ENCODE peak calls at places on chromosome 10, in six cellular contexts. One of them, this sample, is unnamed.

GRCh38 chr10:51137741-51138529 is 63.6 kb downstream of the PRKG1 start:
- DNase-seq in HepG2: no peak
- DNase-seq in endothelial cell of umbilical vein: no peak
- DNase-seq in A549: no peak
- DNase-seq in GM12878: no peak
- DNase-seq in K562: no peak
- DNase-seq in this sample: no peak

GRCh38 chr10:55793024-55793423 is 568.0 kb downstream of the ZWINT start:
- DNase-seq in endothelial cell of umbilical vein: no peak
- DNase-seq in HepG2: no peak
- DNase-seq in K562: no peak
- DNase-seq in GM12878: no peak
- DNase-seq in A549: peak
- DNase-seq in this sample: no peak

GRCh38 chr10:92695679-92696605 is 6.2 kb downstream of the HHEX start:
- DNase-seq in K562: peak
- DNase-seq in GM12878: no peak
- DNase-seq in A549: no peak
- DNase-seq in endothelial cell of umbilical vein: peak
- DNase-seq in HepG2: no peak
- DNase-seq in this sample: no peak

GRCh38 chr10:27188259-27188658 is 33.1 kb downstream of the MASTL start:
- DNase-seq in K562: no peak
- DNase-seq in endothelial cell of umbilical vein: no peak
- DNase-seq in A549: no peak
- DNase-seq in GM12878: no peak
- DNase-seq in HepG2: no peak
- DNase-seq in this sample: no peak

GRCh38 chr10:110410329-110411046 is 87.2 kb upstream of the DUSP5 start:
- DNase-seq in A549: peak
- DNase-seq in endothelial cell of umbilical vein: peak
- DNase-seq in HepG2: peak
- DNase-seq in K562: peak
- DNase-seq in GM12878: no peak
- DNase-seq in this sample: no peak

GRCh38 chr10:74957199-74958084 is 131.0 kb downstream of the KAT6B start:
- DNase-seq in K562: no peak
- DNase-seq in HepG2: no peak
- DNase-seq in GM12878: no peak
- DNase-seq in A549: no peak
- DNase-seq in endothelial cell of umbilical vein: no peak
- DNase-seq in this sample: no peak

GRCh38 chr10:88409236-88409635 is 173.9 kb downstream of the RNLS start:
- DNase-seq in HepG2: no peak
- DNase-seq in A549: no peak
- DNase-seq in endothelial cell of umbilical vein: no peak
- DNase-seq in GM12878: no peak
- DNase-seq in K562: no peak
- DNase-seq in this sample: no peak

GRCh38 chr10:79305515-79305914 is 41.8 kb upstream of the PPIF start:
- DNase-seq in HepG2: no peak
- DNase-seq in A549: no peak
- DNase-seq in GM12878: no peak
- DNase-seq in endothelial cell of umbilical vein: no peak
- DNase-seq in K562: no peak
- DNase-seq in this sample: no peak

GRCh38 chr10:115073796-115074195 is 19.4 kb upstream of the ATRNL1 start:
- DNase-seq in K562: no peak
- DNase-seq in endothelial cell of umbilical vein: no peak
- DNase-seq in HepG2: no peak
- DNase-seq in GM12878: no peak
- DNase-seq in A549: no peak
- DNase-seq in this sample: no peak

GRCh38 chr10:8049151-8049873 is 5.2 kb upstream of the GATA3 start:
- DNase-seq in GM12878: no peak
- DNase-seq in K562: no peak
- DNase-seq in A549: peak
- DNase-seq in endothelial cell of umbilical vein: no peak
- DNase-seq in HepG2: no peak
- DNase-seq in this sample: no peak

GRCh38 chr10:77941790-77942189 is 15.2 kb upstream of the DLG5 start:
- DNase-seq in GM12878: no peak
- DNase-seq in A549: no peak
- DNase-seq in endothelial cell of umbilical vein: no peak
- DNase-seq in K562: no peak
- DNase-seq in HepG2: no peak
- DNase-seq in this sample: no peak

GRCh38 chr10:120184547-120185337 is 272.3 kb upstream of the PLPP4 start:
- DNase-seq in K562: no peak
- DNase-seq in endothelial cell of umbilical vein: no peak
- DNase-seq in HepG2: no peak
- DNase-seq in GM12878: no peak
- DNase-seq in A549: no peak
- DNase-seq in this sample: no peak

GRCh38 chr10:57692255-57692980 is 575.3 kb downstream of the IPMK start:
- DNase-seq in GM12878: no peak
- DNase-seq in A549: peak
- DNase-seq in endothelial cell of umbilical vein: no peak
- DNase-seq in K562: no peak
- DNase-seq in HepG2: no peak
- DNase-seq in this sample: no peak

GRCh38 chr10:11005626-11006427 is 11.8 kb upstream of the CELF2 start:
- DNase-seq in GM12878: no peak
- DNase-seq in HepG2: no peak
- DNase-seq in A549: no peak
- DNase-seq in K562: no peak
- DNase-seq in endothelial cell of umbilical vein: no peak
- DNase-seq in this sample: no peak

GRCh38 chr10:74036474-74036873 is 38.6 kb downstream of the VCL start:
- DNase-seq in GM12878: no peak
- DNase-seq in endothelial cell of umbilical vein: no peak
- DNase-seq in K562: no peak
- DNase-seq in A549: no peak
- DNase-seq in HepG2: no peak
- DNase-seq in this sample: no peak

GRCh38 chr10:101227765-101228681 is 1.2 kb downstream of the LBX1 start:
- DNase-seq in K562: no peak
- DNase-seq in GM12878: no peak
- DNase-seq in A549: peak
- DNase-seq in endothelial cell of umbilical vein: no peak
- DNase-seq in HepG2: no peak
- DNase-seq in this sample: no peak

GRCh38 chr10:76428541-76429330 is 997.3 kb downstream of the LRMDA start:
- DNase-seq in HepG2: no peak
- DNase-seq in GM12878: no peak
- DNase-seq in A549: peak
- DNase-seq in endothelial cell of umbilical vein: peak
- DNase-seq in K562: no peak
- DNase-seq in this sample: no peak

GRCh38 chr10:36538945-36539586 is 586.3 kb upstream of the ANKRD30A start:
- DNase-seq in endothelial cell of umbilical vein: peak
- DNase-seq in GM12878: no peak
- DNase-seq in HepG2: no peak
- DNase-seq in K562: no peak
- DNase-seq in A549: peak
- DNase-seq in this sample: peak

GRCh38 chr10:36303896-36304295 is 661.8 kb upstream of the FZD8 start:
- DNase-seq in A549: no peak
- DNase-seq in endothelial cell of umbilical vein: no peak
- DNase-seq in K562: no peak
- DNase-seq in GM12878: no peak
- DNase-seq in HepG2: no peak
- DNase-seq in this sample: no peak

GRCh38 chr10:31623466-31623865 is 304.4 kb downstream of the ZEB1 start:
- DNase-seq in endothelial cell of umbilical vein: no peak
- DNase-seq in GM12878: no peak
- DNase-seq in K562: no peak
- DNase-seq in HepG2: no peak
- DNase-seq in A549: no peak
- DNase-seq in this sample: no peak

DNA sequence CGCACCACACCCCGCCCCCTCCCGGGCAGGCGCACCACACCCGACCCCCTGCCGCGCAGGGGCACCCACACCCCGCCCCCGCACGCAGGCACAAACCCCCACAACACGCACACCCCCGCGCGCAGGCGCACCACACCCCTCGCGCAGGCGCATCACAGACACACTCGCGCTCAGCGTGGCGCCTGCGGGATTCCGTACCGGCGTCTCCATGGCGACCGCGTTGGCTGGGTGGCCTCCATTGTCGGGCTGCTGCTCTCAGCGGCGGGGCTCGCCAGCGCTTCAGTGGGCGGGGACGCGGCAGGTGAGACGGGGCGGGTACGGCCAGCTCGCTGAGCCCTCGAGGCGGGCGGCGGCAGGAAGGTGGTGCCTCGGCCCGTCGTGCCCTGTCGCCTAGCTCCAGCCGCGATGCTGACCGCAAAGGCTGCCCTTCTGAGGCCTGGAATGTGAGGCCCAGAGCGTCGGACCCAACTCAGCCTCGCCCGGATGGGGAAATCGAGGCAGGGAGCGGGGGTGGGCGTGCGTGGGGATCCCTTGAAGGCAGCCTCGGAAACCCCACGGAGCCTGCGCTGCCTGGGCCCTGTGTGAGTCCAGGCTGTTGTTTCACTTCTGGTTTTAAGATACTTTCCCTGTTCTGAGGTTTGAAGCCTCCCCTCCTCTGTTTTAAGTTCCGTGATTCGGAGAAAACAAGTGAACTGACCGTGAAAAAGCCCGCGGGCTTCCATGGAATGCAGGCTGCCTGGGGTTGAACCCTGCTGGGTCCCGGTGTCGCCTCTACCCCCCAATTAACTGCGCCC is at the start of gene LRRC27:
- DNase-seq in HepG2: peak
- DNase-seq in A549: peak
- DNase-seq in GM12878: peak
- DNase-seq in endothelial cell of umbilical vein: peak
- DNase-seq in K562: no peak
- DNase-seq in this sample: peak
- TF ChIP-seq POLR2A in HepG2: peak
- TF ChIP-seq POLR2A in A549: peak
- TF ChIP-seq POLR2A in GM12878: peak
- TF ChIP-seq POLR2A in endothelial cell of umbilical vein: no peak
- TF ChIP-seq POLR2A in K562: no peak
- TF ChIP-seq POLR2A in this sample: peak

DNA sequence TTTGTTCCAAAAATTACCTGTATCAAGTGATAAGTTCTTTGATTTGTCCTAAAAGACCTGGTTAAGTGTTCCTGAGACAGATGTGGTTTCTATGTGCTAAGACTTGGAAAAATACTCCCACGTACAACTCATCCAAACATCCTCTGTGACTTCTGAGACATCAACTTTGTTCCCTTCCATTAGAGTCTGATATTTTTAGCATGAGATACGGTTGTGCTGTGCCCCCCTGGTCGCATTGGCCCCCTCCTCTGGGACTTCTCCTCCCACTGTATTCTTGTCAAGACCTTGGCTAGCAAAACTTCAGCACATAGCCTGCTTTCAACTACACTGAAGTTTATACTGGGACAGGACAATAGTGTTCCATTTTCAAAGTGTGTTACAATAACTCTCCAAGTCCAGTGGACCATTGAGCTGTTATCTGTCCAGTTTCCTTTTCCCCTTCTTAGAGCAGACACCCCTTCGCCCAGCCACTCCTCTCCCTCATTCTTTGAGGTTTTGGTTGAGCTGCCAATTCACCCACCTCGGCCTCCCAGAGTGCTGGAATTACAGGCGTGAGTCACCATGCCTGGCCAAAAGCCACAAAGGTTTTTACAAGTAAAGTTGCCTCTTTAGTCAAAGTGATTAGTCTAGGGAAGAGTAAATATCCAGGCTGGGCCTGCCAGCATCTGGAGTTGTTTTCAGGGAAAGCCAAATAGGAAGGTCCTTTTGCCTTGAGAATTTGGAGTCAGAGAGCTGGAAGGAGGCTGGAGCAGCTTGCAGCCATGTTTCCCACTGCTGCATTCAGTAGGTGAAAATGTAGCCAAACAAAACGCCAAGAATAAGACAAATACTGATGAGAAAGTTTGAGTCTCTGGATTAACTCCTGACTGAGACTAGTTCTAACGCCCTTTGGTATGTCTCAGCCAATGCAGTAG is 17.8 kb upstream of the PDLIM1 start:
- DNase-seq in HepG2: peak
- DNase-seq in A549: peak
- DNase-seq in GM12878: no peak
- DNase-seq in endothelial cell of umbilical vein: peak
- DNase-seq in K562: no peak
- DNase-seq in this sample: peak
- TF ChIP-seq MYC in HepG2: no peak
- TF ChIP-seq MYC in A549: no peak
- TF ChIP-seq MYC in GM12878: no peak
- TF ChIP-seq MYC in endothelial cell of umbilical vein: no peak
- TF ChIP-seq MYC in K562: no peak
- TF ChIP-seq MYC in this sample: no peak

DNA sequence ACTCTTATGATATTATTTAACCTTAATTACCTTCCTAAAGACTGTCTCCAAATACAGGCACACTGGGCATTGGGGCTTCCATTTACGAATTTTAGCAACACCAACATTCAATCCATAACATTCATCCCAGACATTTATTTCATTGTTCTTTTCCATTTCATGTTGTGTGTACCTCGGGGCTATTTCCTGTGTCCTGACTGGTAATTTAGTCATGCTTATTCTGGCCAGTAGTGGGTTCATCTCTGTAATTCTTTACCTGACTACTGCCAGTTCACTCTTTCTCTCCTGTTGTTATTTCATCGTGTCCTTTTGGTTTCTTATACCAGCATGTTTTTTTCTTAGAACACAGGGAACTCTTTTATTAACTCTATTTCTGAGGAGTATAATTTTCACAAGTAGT is 225.7 kb downstream of the PLXDC2 start:
- DNase-seq in endothelial cell of umbilical vein: no peak
- DNase-seq in GM12878: no peak
- DNase-seq in K562: no peak
- DNase-seq in A549: no peak
- DNase-seq in HepG2: no peak
- DNase-seq in this sample: no peak
- TF ChIP-seq CTCF in endothelial cell of umbilical vein: no peak
- TF ChIP-seq CTCF in GM12878: no peak
- TF ChIP-seq CTCF in K562: no peak
- TF ChIP-seq CTCF in A549: no peak
- TF ChIP-seq CTCF in HepG2: no peak
- TF ChIP-seq CTCF in this sample: no peak

GRCh38 chr10:95656291-95657164 is at the start of gene ALDH18A1:
- DNase-seq in endothelial cell of umbilical vein: peak
- DNase-seq in K562: peak
- DNase-seq in HepG2: peak
- DNase-seq in GM12878: peak
- DNase-seq in A549: peak
- DNase-seq in this sample: peak

GRCh38 chr10:95657250-95657649 is 739 bp upstream of the ALDH18A1 start:
- DNase-seq in HepG2: no peak
- DNase-seq in GM12878: no peak
- DNase-seq in A549: no peak
- DNase-seq in endothelial cell of umbilical vein: no peak
- DNase-seq in K562: no peak
- DNase-seq in this sample: no peak

GRCh38 chr10:95653895-95654294 is 2.6 kb downstream of the ALDH18A1 start:
- DNase-seq in K562: no peak
- DNase-seq in GM12878: no peak
- DNase-seq in endothelial cell of umbilical vein: no peak
- DNase-seq in HepG2: no peak
- DNase-seq in A549: no peak
- DNase-seq in this sample: no peak

GRCh38 chr10:95651346-95652115 is 5.0 kb downstream of the ALDH18A1 start:
- DNase-seq in K562: no peak
- DNase-seq in HepG2: no peak
- DNase-seq in GM12878: no peak
- DNase-seq in A549: no peak
- DNase-seq in endothelial cell of umbilical vein: no peak
- DNase-seq in this sample: peak

GRCh38 chr10:95655571-95656290 is 780 bp downstream of the ALDH18A1 start:
- DNase-seq in K562: peak
- DNase-seq in HepG2: peak
- DNase-seq in endothelial cell of umbilical vein: peak
- DNase-seq in A549: peak
- DNase-seq in GM12878: peak
- DNase-seq in this sample: peak
- TF ChIP-seq POLR2A in K562: no peak
- TF ChIP-seq POLR2A in HepG2: peak
- TF ChIP-seq POLR2A in endothelial cell of umbilical vein: no peak
- TF ChIP-seq POLR2A in A549: no peak
- TF ChIP-seq POLR2A in GM12878: no peak
- TF ChIP-seq POLR2A in this sample: no peak

This sample was measured in NB4.